ENCODE peak calls at places on chromosome 19, in five cellular contexts. K, P, E, A and G are unnamed samples.

GRCh38 chr19:47865166-47865565 is 6.1 kb downstream of the TPRX2 start:
- DNase-seq in E (no peak), A (no peak), P (no peak), K (no peak), G (no peak)

GRCh38 chr19:7486923-7487322 is 1.9 kb downstream of the PEX11G start:
- DNase-seq in K (no peak), A (no peak), P (no peak), E (no peak), G (no peak)

GRCh38 chr19:38351865-38352395 is 16.3 kb downstream of the CATSPERG start:
- DNase-seq in P (no peak), E (no peak), A (no peak), K (no peak), G (no peak)

GRCh38 chr19:43306097-43306496 is 36.8 kb upstream of the PSG9 start:
- DNase-seq in E (no peak), P (no peak), K (no peak), A (no peak), G (no peak)

GRCh38 chr19:13156968-13157882 is 7.0 kb downstream of the IER2 start:
- DNase-seq in A (no peak), K (no peak), E (no peak), P (no peak), G (no peak)

GRCh38 chr19:38648789-38649304 is 1.4 kb downstream of the ACTN4 start:
- DNase-seq in A (no peak), P (no peak), K (no peak), E (no peak), G (no peak)

GRCh38 chr19:7203317-7203716 is 90.9 kb downstream of the INSR start:
- DNase-seq in K (no peak), A (no peak), E (no peak), P (no peak), G (no peak)

GRCh38 chr19:13153627-13154240 is 3.5 kb downstream of the IER2 start:
- DNase-seq in E (no peak), P (no peak), A (no peak), K (peak; percentile 73), G (no peak)

GRCh38 chr19:15112385-15112784 is 5.2 kb downstream of the SYDE1 start:
- DNase-seq in A (no peak), E (no peak), K (peak; percentile 27), P (no peak), G (no peak)

GRCh38 chr19:41928754-41929535 is 696 bp upstream of the ERFL start:
- DNase-seq in P (no peak), A (no peak), E (no peak), K (peak; percentile 65), G (no peak)

GRCh38 chr19:14479985-14480694 is 5.0 kb upstream of the PTGER1 start:
- DNase-seq in E (peak; percentile 68), K (peak; percentile 77), P (no peak), A (peak; percentile 20), G (no peak)

GRCh38 chr19:50801107-50801506 is 10.9 kb downstream of the ACP4 start:
- DNase-seq in K (no peak), A (no peak), E (no peak), P (no peak), G (no peak)

GRCh38 chr19:18406749-18407148 is 9.3 kb upstream of the LRRC25 start:
- DNase-seq in K (no peak), A (no peak), E (no peak), P (no peak), G (no peak)

GRCh38 chr19:18488403-18488723 is 33.5 kb downstream of the ELL start:
- DNase-seq in P (no peak), A (no peak), K (no peak), E (no peak), G (no peak)

GRCh38 chr19:39247701-39248664 is 673 bp downstream of the IFNL4 start:
- DNase-seq in K (no peak), A (no peak), P (no peak), E (no peak), G (no peak)

GRCh38 chr19:1026189-1027019 is at the start of gene CNN2:
- DNase-seq in P (peak; percentile 78), K (peak; percentile 86), E (peak; percentile 88), A (peak; percentile 67), G (peak; percentile 90)

GRCh38 chr19:42005504-42005903 is 11.5 kb upstream of the ATP1A3 start:
- DNase-seq in P (no peak), E (no peak), K (no peak), A (no peak), G (no peak)

GRCh38 chr19:7427944-7428343 is 60.9 kb downstream of the PEX11G start:
- DNase-seq in P (no peak), E (no peak), A (peak; percentile 72), K (no peak), G (no peak)

GRCh38 chr19:17026706-17027427 is at the start of gene CPAMD8:
- DNase-seq in K (no peak), P (peak; percentile 11), E (no peak), A (no peak), G (no peak)

GRCh38 chr19:13103961-13104847 is 1.5 kb upstream of the LYL1 start:
- DNase-seq in A (no peak), K (peak; percentile 82), E (no peak), P (peak; percentile 85), G (peak; percentile 82)

GRCh38 chr19:17794731-17795494 is at the start of gene B3GNT3:
- DNase-seq in E (no peak), P (no peak), K (peak; percentile 77), A (no peak), G (no peak)

GRCh38 chr19:14349426-14349825 is 31.8 kb upstream of the ADGRE5 start:
- DNase-seq in K (no peak), A (no peak), P (no peak), E (no peak), G (no peak)

GRCh38 chr19:8397746-8398721 is 7.9 kb downstream of the RAB11B start:
- DNase-seq in A (no peak), K (no peak), P (no peak), E (no peak), G (no peak)

GRCh38 chr19:58479736-58480480 is 3.8 kb downstream of the ZNF446 start:
- DNase-seq in E (no peak), A (no peak), P (no peak), K (no peak), G (no peak)

GRCh38 chr19:49877020-49877878 is at the start of the genes AKT1S1 and TBC1D17:
- DNase-seq in P (peak; percentile 100), A (peak; percentile 100), K (peak; percentile 99), E (peak; percentile 100), G (peak; percentile 98)

GRCh38 chr19:30168760-30169159 is 203.4 kb upstream of the ZNF536 start:
- DNase-seq in A (no peak), K (no peak), E (no peak), P (no peak), G (no peak)

GRCh38 chr19:31338069-31338767 is 11.0 kb downstream of the TSHZ3 start:
- DNase-seq in E (no peak), A (peak; percentile 85), P (peak; percentile 68), K (peak; percentile 32), G (no peak)

GRCh38 chr19:30448386-30449130 is 76.4 kb downstream of the ZNF536 start:
- DNase-seq in P (no peak), E (no peak), A (no peak), K (no peak), G (no peak)

GRCh38 chr19:42252365-42253244 is 2.3 kb downstream of the ERF start:
- DNase-seq in A (peak; percentile 68), P (peak; percentile 58), E (peak; percentile 84), K (peak; percentile 57), G (peak; percentile 80)

DNA sequence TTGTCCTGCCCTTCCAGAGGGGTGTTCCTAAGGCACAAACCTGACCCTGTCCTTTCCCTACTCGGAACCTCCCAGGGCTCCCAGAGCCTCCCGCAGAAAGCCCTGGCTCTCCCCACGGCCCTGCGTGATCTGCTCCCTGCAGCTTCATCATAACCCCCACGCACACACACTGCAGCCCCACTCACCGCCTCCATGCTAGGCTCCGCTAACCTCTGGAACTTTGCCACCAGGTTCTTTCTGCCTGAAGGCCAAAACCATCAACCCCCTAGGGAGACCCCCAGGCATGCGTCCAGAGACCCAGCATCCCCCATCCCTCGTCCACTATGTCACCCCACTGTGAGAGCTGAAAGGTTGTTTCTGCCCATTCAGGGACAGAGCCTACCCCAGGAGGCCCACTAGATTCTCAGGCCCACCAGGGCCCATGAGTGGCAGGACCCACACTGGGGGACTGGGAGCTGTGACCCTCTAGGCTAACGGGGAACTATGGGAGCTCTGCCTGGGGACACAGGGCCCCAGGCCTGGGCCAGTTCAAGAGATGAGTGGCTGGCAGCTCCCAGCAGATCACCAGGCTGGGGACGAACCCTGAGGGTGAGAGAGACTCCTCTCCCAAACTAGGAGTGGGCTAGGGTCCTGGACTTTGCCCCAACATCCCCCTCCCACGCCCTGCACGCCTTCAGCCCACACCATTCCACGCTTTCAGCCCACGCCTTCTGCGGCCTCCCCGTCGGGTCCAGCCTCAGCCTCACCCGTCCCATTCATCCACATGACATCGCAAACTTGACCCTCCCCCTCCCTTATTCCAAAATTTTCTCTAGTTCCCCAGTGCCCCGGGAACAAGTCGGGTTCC is 33.2 kb upstream of the PNMA8B start:
- DNase-seq in K (no peak), A (no peak), P (no peak), E (peak; percentile 46), G (no peak)
- H3K27me3 ChIP-seq in K (no peaks in the 10 kb centered on the region), A (peaks cover 11% of the 10 kb centered on the region), P (no peaks in the 10 kb centered on the region), E (no peaks in the 10 kb centered on the region), G (no peaks in the 10 kb centered on the region)

DNA sequence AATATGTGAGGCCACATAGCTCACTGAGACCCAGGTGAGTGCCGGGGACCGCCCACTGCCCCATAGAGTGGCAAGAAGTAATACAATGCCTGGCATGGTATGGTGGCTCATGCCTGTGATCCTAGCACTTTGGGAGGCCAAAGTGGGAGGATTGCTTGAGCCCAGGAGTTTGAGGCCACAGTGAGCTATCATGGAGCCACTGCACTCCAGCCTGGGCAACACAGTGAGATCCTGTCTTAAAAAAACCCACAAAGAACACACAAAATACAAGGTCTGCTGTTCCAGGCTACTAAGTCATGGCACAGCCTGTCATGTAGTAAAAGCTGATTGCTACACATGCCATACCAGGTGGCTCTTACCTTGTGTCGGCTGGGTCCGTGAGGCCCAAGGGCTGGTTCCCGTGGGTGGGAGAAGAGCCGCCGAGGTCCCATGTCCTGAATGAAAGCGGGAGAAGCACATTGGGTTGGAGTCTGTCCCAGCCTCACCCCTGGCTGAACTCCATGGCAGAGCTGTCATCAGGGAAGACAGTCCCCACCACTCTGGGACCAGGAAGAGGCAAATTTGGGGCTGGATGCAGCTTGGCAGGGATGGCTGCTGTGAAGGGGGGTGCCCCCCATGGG is 3.1 kb upstream of the FDX2 start:
- DNase-seq in K (no peak), E (no peak), A (no peak), P (no peak), G (no peak)
- H3K36me3 ChIP-seq in K (peaks cover 85% of the 10 kb centered on the region), E (peaks cover 71% of the 10 kb centered on the region), A (peaks cover 50% of the 10 kb centered on the region), P (peaks cover 12% of the 10 kb centered on the region), G (peaks cover 62% of the 10 kb centered on the region)

GRCh38 chr19:54670576-54671347 is 8.0 kb downstream of the LILRB4 start:
- DNase-seq in K (no peak), E (no peak), A (no peak), P (no peak), G (no peak)
- H3K27me3 ChIP-seq in K (peaks cover 5% of the 10 kb centered on the region), E (peaks cover 18% of the 10 kb centered on the region), A (no peaks in the 10 kb centered on the region), P (peaks cover 10% of the 10 kb centered on the region), G (no peaks in the 10 kb centered on the region)

GRCh38 chr19:5075603-5076002 is 106.7 kb downstream of the KDM4B start:
- DNase-seq in K (no peak), E (no peak), P (no peak), A (no peak), G (no peak)

GRCh38 chr19:5076440-5077208 is 107.7 kb downstream of the KDM4B start:
- DNase-seq in E (no peak), A (no peak), P (no peak), K (no peak), G (no peak)

GRCh38 chr19:5073153-5073844 is 104.4 kb downstream of the KDM4B start:
- DNase-seq in A (no peak), K (no peak), P (no peak), E (no peak), G (no peak)

GRCh38 chr19:5074830-5075394 is 106.0 kb downstream of the KDM4B start:
- DNase-seq in E (no peak), A (no peak), K (no peak), P (no peak), G (no peak)

GRCh38 chr19:5074418-5074817 is 105.5 kb downstream of the KDM4B start:
- DNase-seq in P (no peak), E (no peak), A (no peak), K (no peak), G (no peak)
- H3K36me3 ChIP-seq in P (peaks cover 6% of the 10 kb centered on the region), E (peaks cover 67% of the 10 kb centered on the region), A (peaks cover 62% of the 10 kb centered on the region), K (peaks cover 30% of the 10 kb centered on the region), G (peaks cover 35% of the 10 kb centered on the region)